ENCODE peak calls at places on chromosomes 6 and 20, in eight cellular contexts. T, X, I, V, L, C, R and W are unnamed samples.

GRCh38 chr6:149158076-149158475 is 159.4 kb upstream of the TAB2 start:
- DNase-seq in V (no peak), X (no peak), I (no peak), R (no peak), L (no peak), T (no peak), C (no peak), W (no peak)

GRCh38 chr6:71289802-71290175 is 1.2 kb downstream of the OGFRL1 start:
- DNase-seq in C (no peak), L (no peak), I (no peak), R (no peak), V (no peak), X (no peak), T (no peak), W (no peak)

GRCh38 chr6:3318821-3319540 is 60.2 kb downstream of the PSMG4 start:
- DNase-seq in I (no peak), C (no peak), X (no peak), L (no peak), R (no peak), V (no peak), T (no peak), W (no peak)

GRCh38 chr20:37841991-37842390 is 60.9 kb upstream of the VSTM2L start:
- DNase-seq in X (no peak), L (no peak), R (no peak), C (no peak), T (no peak), V (no peak), I (no peak), W (no peak)

GRCh38 chr6:36627801-36628246 is 33.7 kb downstream of the SRSF3 start:
- DNase-seq in V (no peak), L (peak), I (no peak), T (peak), R (no peak), C (no peak), X (peak), W (no peak)

GRCh38 chr6:126015869-126016268 is 29.5 kb downstream of the TRMT11 start:
- DNase-seq in X (no peak), I (no peak), C (no peak), R (no peak), V (no peak), L (no peak), T (peak), W (no peak)

GRCh38 chr6:148533309-148534107 is 190.9 kb downstream of the SASH1 start:
- DNase-seq in V (no peak), T (no peak), R (no peak), I (no peak), C (no peak), L (no peak), X (no peak), W (no peak)

GRCh38 chr6:15129872-15130271 is 116.0 kb upstream of the JARID2 start:
- DNase-seq in T (no peak), L (no peak), R (no peak), C (no peak), V (no peak), X (no peak), I (no peak), W (no peak)

GRCh38 chr20:19828233-19828632 is 70.2 kb downstream of the RIN2 start:
- DNase-seq in R (no peak), V (peak), T (peak), L (no peak), I (peak), C (peak), X (no peak), W (no peak)

GRCh38 chr6:168450921-168451320 is 9.9 kb downstream of the SMOC2 start:
- DNase-seq in V (no peak), X (no peak), L (no peak), C (no peak), T (no peak), I (no peak), R (no peak), W (no peak)

GRCh38 chr6:130632288-130632687 is 194.9 kb upstream of the SMLR1 start:
- DNase-seq in I (no peak), R (no peak), X (no peak), C (no peak), T (no peak), L (no peak), V (no peak), W (no peak)

GRCh38 chr6:37985355-37985754 is 165.8 kb downstream of the ZFAND3 start:
- DNase-seq in R (no peak), L (no peak), X (no peak), C (no peak), T (no peak), I (no peak), V (no peak), W (no peak)

GRCh38 chr6:30960907-30961673 is 20.3 kb downstream of the MUCL3 start:
- DNase-seq in I (no peak), L (peak), C (no peak), T (peak), R (no peak), X (no peak), V (no peak), W (no peak)

GRCh38 chr6:4349323-4349722 is 213.9 kb upstream of the ECI2 start:
- DNase-seq in R (no peak), I (no peak), L (no peak), C (no peak), X (no peak), V (no peak), T (no peak), W (no peak)

GRCh38 chr6:91181416-91181815 is 594.5 kb upstream of the MAP3K7 start:
- DNase-seq in V (peak), R (no peak), L (no peak), C (no peak), T (no peak), I (no peak), X (no peak), W (no peak)

GRCh38 chr20:44138859-44139258 is 48.1 kb downstream of the JPH2 start:
- DNase-seq in V (no peak), I (no peak), X (no peak), R (no peak), L (no peak), C (no peak), T (no peak), W (no peak)

GRCh38 chr6:157143171-157143884 is 180.0 kb downstream of the TMEM242 start:
- DNase-seq in I (no peak), T (peak), C (no peak), L (no peak), X (no peak), R (no peak), V (peak), W (no peak)

GRCh38 chr6:44263357-44264100 is 1.8 kb downstream of the NFKBIE start:
- DNase-seq in V (no peak), T (no peak), X (no peak), L (peak), I (peak), C (peak), R (no peak), W (no peak)

GRCh38 chr6:21277601-21278043 is 315.9 kb upstream of the SOX4 start:
- DNase-seq in X (no peak), C (no peak), L (peak), R (no peak), T (no peak), I (no peak), V (no peak), W (no peak)

GRCh38 chr20:58637466-58638198 is 13.5 kb upstream of the STX16 start:
- DNase-seq in T (no peak), L (no peak), X (peak), R (no peak), I (no peak), V (no peak), C (no peak), W (no peak)

GRCh38 chr6:30915591-30915946 is 1.5 kb downstream of the VARS2 start:
- DNase-seq in R (no peak), I (peak), X (no peak), T (peak), V (peak), L (no peak), C (peak), W (no peak)

GRCh38 chr20:49570828-49571552 is 3.1 kb upstream of the PTGIS start:
- DNase-seq in T (no peak), R (no peak), C (no peak), L (no peak), V (no peak), X (no peak), I (no peak), W (no peak)

GRCh38 chr6:161168281-161168891 is 105.5 kb downstream of the AGPAT4 start:
- DNase-seq in X (no peak), R (no peak), V (no peak), T (peak), L (peak), I (no peak), C (no peak), W (no peak)

GRCh38 chr20:42754713-42755112 is 435.0 kb downstream of the PTPRT start:
- DNase-seq in R (no peak), I (no peak), T (no peak), L (no peak), C (no peak), V (no peak), X (peak), W (no peak)

GRCh38 chr6:100504786-100505737 is 40.3 kb upstream of the SIM1 start:
- DNase-seq in X (no peak), V (no peak), T (peak), I (no peak), R (no peak), L (peak), C (no peak), W (no peak)

GRCh38 chr6:29009358-29009757 is 4.2 kb upstream of the ZNF311 start:
- DNase-seq in R (no peak), I (no peak), V (no peak), L (no peak), C (no peak), X (no peak), T (no peak), W (no peak)

GRCh38 chr6:104527761-104528415 is 331.8 kb downstream of the HACE1 start:
- DNase-seq in T (peak), C (no peak), I (peak), R (no peak), X (no peak), L (no peak), V (peak), W (no peak)
- TF ChIP-seq CTCF in T (peak), C (no peak), I (peak), R (no peak), X (no peak), L (peak), V (peak), W (peak)

DNA sequence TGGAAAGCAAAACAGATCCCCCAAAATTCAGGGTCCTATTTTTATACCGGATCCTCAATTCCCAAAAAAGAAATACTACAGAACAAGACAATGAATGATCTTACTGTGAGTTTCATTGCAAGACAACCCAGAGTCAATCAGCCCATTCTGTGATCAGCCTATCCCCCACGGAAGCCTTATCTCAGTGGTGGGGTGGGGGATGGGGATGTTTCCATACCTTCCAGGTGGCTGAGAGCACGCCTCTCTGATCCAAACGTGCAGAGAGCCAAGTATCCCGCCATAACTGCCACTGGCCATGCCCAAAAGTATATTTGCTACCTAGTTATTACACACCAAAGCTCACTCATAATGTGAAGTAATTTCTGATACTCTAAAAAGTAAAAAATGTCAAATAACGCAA is 15.1 kb downstream of the WFDC2 start:
- DNase-seq in T (no peak), R (no peak), L (no peak), I (no peak), C (no peak), X (no peak), V (no peak), W (no peak)
- TF ChIP-seq CTCF in T (no peak), R (no peak), L (no peak), I (no peak), C (no peak), X (no peak), V (no peak), W (no peak)

DNA sequence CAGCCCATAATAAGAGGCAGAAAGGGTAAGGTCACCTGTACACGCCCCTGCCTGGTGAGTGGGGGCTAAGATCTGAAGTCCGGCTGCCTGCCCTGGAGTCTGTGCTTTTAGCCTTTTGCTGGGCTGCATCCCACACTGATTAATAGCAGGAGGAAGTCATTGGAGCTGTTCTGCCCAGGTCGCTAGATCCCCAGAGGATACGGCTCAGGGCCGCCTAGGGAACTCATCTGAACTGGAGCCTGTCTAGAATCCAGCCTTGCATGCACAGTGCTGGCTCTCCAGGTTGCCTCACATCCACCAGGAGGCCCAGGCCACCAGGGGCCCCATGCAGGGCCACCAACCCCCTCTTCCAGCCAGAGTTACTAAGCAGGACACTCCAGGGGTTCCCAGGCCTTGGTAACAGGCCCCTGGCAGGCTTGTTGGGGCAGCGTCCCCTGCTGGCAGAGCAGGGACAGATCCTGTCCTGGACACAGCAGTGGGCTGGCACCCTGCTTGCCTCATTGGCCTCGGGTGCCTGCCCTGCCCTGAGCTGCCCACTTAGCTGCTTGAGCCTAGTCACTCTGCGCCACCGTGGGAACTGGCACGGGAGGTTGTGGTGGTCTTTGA is 35.3 kb downstream of the EFCAB8 start:
- DNase-seq in R (no peak), X (no peak), I (no peak), L (no peak), C (peak), T (peak), V (peak), W (no peak)
- TF ChIP-seq CTCF in R (no peak), X (no peak), I (peak), L (peak), C (peak), T (peak), V (peak), W (no peak)

GRCh38 chr6:84870693-84871092 is 106.3 kb upstream of the TBX18 start:
- DNase-seq in X (no peak), T (no peak), I (no peak), L (no peak), R (no peak), C (no peak), V (no peak), W (no peak)
- TF ChIP-seq CTCF in X (no peak), T (no peak), I (no peak), L (no peak), R (no peak), C (no peak), V (no peak), W (no peak)

DNA sequence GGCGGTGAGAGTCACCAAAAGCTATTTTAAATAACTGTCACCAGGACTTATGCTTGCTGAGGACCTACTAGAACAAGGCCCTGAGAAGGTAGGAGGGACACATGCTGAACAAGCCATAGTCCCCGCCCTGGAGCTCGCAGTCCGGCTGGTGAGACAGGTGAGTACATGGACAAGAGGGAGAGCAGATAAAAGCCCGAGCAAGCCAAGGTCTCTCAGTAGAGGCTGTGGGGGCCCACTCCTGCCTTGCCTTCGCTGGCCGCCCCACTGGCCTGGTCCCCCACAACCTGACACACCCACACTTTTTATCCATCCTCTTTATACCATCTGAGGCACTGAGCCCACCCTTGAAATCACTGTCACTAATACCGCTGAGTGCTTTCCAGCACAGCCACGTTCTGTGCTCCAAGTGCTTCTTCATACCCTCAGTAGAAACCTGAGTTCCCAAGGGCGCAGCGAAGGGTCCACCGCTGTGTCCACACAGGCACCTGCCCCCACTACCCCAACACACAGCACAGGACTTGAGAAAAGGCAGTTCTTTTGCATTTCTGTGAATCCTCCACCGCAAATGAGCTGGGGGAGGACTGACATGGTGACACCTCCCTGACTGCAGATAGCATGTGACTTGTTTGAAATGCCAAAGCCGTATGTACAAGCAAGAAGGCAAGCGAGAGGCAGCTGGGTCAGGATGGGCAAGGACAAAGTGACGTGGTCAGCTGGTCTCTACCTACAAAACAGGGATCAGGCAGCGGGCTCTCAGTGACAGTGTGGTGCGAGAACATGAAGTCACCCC is 12.1 kb downstream of the DDRGK1 start:
- DNase-seq in I (no peak), V (no peak), L (no peak), X (no peak), T (no peak), C (no peak), R (peak), W (no peak)
- TF ChIP-seq CTCF in I (no peak), V (no peak), L (no peak), X (no peak), T (no peak), C (no peak), R (no peak), W (no peak)